ENCODE peak calls at places on chromosomes 3 and 15, in six cellular contexts. One of them, this sample, is unnamed.
A peak's percentile ranks its signal among the peaks of the same experiment; 100 is the strongest.

GRCh38 chr15:91908401-91908800 is 54.9 kb downstream of the SLCO3A1 start:
- DNase-seq in neuronal stem cell: no peak
- DNase-seq in mesenchymal stem cell: peak; percentile 10
- DNase-seq in H1: no peak
- DNase-seq in trophoblast cell: no peak
- DNase-seq in IMR-90: peak; percentile 63
- DNase-seq in this sample: no peak

GRCh38 chr15:76059320-76060097 is at the start of gene TMEM266:
- DNase-seq in mesenchymal stem cell: peak; percentile 44
- DNase-seq in neuronal stem cell: peak; percentile 83
- DNase-seq in IMR-90: peak; percentile 5
- DNase-seq in H1: peak; percentile 77
- DNase-seq in trophoblast cell: peak; percentile 62
- DNase-seq in this sample: peak; percentile 72

GRCh38 chr3:196287066-196287404 is 491 bp downstream of the PCYT1A start:
- DNase-seq in mesenchymal stem cell: peak; percentile 59
- DNase-seq in neuronal stem cell: no peak
- DNase-seq in IMR-90: no peak
- DNase-seq in trophoblast cell: no peak
- DNase-seq in H1: no peak
- DNase-seq in this sample: no peak

GRCh38 chr3:116141724-116142123 is 303.6 kb downstream of the LSAMP start:
- DNase-seq in neuronal stem cell: no peak
- DNase-seq in trophoblast cell: no peak
- DNase-seq in H1: no peak
- DNase-seq in mesenchymal stem cell: no peak
- DNase-seq in IMR-90: peak; percentile 13
- DNase-seq in this sample: no peak

GRCh38 chr15:59436774-59437472 is 1.1 kb upstream of the FAM81A start:
- DNase-seq in trophoblast cell: no peak
- DNase-seq in IMR-90: no peak
- DNase-seq in mesenchymal stem cell: peak; percentile 6
- DNase-seq in neuronal stem cell: no peak
- DNase-seq in H1: no peak
- DNase-seq in this sample: no peak

GRCh38 chr15:65460948-65461347 is 38.2 kb upstream of the IGDCC4 start:
- DNase-seq in neuronal stem cell: no peak
- DNase-seq in mesenchymal stem cell: peak; percentile 33
- DNase-seq in trophoblast cell: peak; percentile 49
- DNase-seq in H1: no peak
- DNase-seq in IMR-90: peak; percentile 33
- DNase-seq in this sample: no peak

GRCh38 chr3:150227839-150228238 is 180.3 kb upstream of the TSC22D2 start:
- DNase-seq in IMR-90: peak; percentile 69
- DNase-seq in neuronal stem cell: peak; percentile 88
- DNase-seq in mesenchymal stem cell: peak; percentile 83
- DNase-seq in trophoblast cell: peak; percentile 49
- DNase-seq in H1: peak; percentile 91
- DNase-seq in this sample: peak; percentile 91

GRCh38 chr3:150097588-150097890 is 126.8 kb upstream of the PFN2 start:
- DNase-seq in H1: no peak
- DNase-seq in IMR-90: peak; percentile 72
- DNase-seq in mesenchymal stem cell: peak; percentile 42
- DNase-seq in trophoblast cell: no peak
- DNase-seq in neuronal stem cell: no peak
- DNase-seq in this sample: no peak

GRCh38 chr15:35777016-35777415 is 231.1 kb upstream of the DPH6 start:
- DNase-seq in neuronal stem cell: no peak
- DNase-seq in H1: no peak
- DNase-seq in IMR-90: no peak
- DNase-seq in trophoblast cell: no peak
- DNase-seq in mesenchymal stem cell: no peak
- DNase-seq in this sample: no peak

GRCh38 chr3:72123908-72124441 is 339.0 kb upstream of the PROK2 start:
- DNase-seq in H1: no peak
- DNase-seq in mesenchymal stem cell: peak; percentile 81
- DNase-seq in neuronal stem cell: no peak
- DNase-seq in trophoblast cell: peak; percentile 75
- DNase-seq in IMR-90: peak; percentile 78
- DNase-seq in this sample: no peak

GRCh38 chr3:146511402-146512134 is 32.8 kb downstream of the PLSCR1 start:
- DNase-seq in IMR-90: no peak
- DNase-seq in trophoblast cell: peak; percentile 21
- DNase-seq in mesenchymal stem cell: peak; percentile 15
- DNase-seq in neuronal stem cell: no peak
- DNase-seq in H1: no peak
- DNase-seq in this sample: peak; percentile 60

GRCh38 chr15:90338483-90338980 is 13.6 kb upstream of the ZNF774 start:
- DNase-seq in mesenchymal stem cell: no peak
- DNase-seq in neuronal stem cell: no peak
- DNase-seq in H1: no peak
- DNase-seq in IMR-90: no peak
- DNase-seq in trophoblast cell: no peak
- DNase-seq in this sample: no peak

GRCh38 chr15:65393557-65393956 is 15.8 kb upstream of the IGDCC3 start:
- DNase-seq in H1: no peak
- DNase-seq in IMR-90: no peak
- DNase-seq in neuronal stem cell: no peak
- DNase-seq in trophoblast cell: no peak
- DNase-seq in mesenchymal stem cell: no peak
- DNase-seq in this sample: no peak

GRCh38 chr15:41020311-41020710 is 67.0 kb downstream of the CHAC1 start:
- DNase-seq in trophoblast cell: peak; percentile 5
- DNase-seq in H1: no peak
- DNase-seq in mesenchymal stem cell: peak; percentile 61
- DNase-seq in neuronal stem cell: no peak
- DNase-seq in IMR-90: peak; percentile 38
- DNase-seq in this sample: peak; percentile 3

GRCh38 chr15:62940755-62941361 is 101.7 kb upstream of the TPM1 start:
- DNase-seq in H1: no peak
- DNase-seq in IMR-90: peak; percentile 98
- DNase-seq in trophoblast cell: peak; percentile 86
- DNase-seq in mesenchymal stem cell: peak; percentile 99
- DNase-seq in neuronal stem cell: no peak
- DNase-seq in this sample: peak; percentile 10

GRCh38 chr15:101256756-101257155 is 4.9 kb upstream of the CHSY1 start:
- DNase-seq in neuronal stem cell: no peak
- DNase-seq in H1: no peak
- DNase-seq in mesenchymal stem cell: no peak
- DNase-seq in trophoblast cell: no peak
- DNase-seq in IMR-90: no peak
- DNase-seq in this sample: no peak

GRCh38 chr15:40927497-40928346 is 1.4 kb upstream of the DLL4 start:
- DNase-seq in trophoblast cell: no peak
- DNase-seq in neuronal stem cell: no peak
- DNase-seq in H1: no peak
- DNase-seq in IMR-90: no peak
- DNase-seq in mesenchymal stem cell: no peak
- DNase-seq in this sample: no peak

GRCh38 chr3:182925330-182925943 is 54.9 kb downstream of the DCUN1D1 start:
- DNase-seq in IMR-90: peak; percentile 66
- DNase-seq in trophoblast cell: peak; percentile 4
- DNase-seq in neuronal stem cell: no peak
- DNase-seq in H1: no peak
- DNase-seq in mesenchymal stem cell: peak; percentile 40
- DNase-seq in this sample: no peak

GRCh38 chr3:134323966-134324962 is 50.0 kb downstream of the AMOTL2 start:
- DNase-seq in trophoblast cell: peak; percentile 66
- DNase-seq in IMR-90: no peak
- DNase-seq in H1: no peak
- DNase-seq in mesenchymal stem cell: no peak
- DNase-seq in neuronal stem cell: no peak
- DNase-seq in this sample: no peak

GRCh38 chr15:39639037-39639436 is 58.2 kb downstream of the THBS1 start:
- DNase-seq in H1: no peak
- DNase-seq in trophoblast cell: no peak
- DNase-seq in IMR-90: no peak
- DNase-seq in mesenchymal stem cell: no peak
- DNase-seq in neuronal stem cell: no peak
- DNase-seq in this sample: no peak
- H2BK5ac ChIP-seq in H1: no peak overlapping the region
- H2BK5ac ChIP-seq in trophoblast cell: no peak overlapping the region
- H2BK5ac ChIP-seq in IMR-90: no peak overlapping the region
- H2BK5ac ChIP-seq in mesenchymal stem cell: no peak overlapping the region
- H2BK5ac ChIP-seq in neuronal stem cell: no peak overlapping the region
- H2BK5ac ChIP-seq in this sample: no peak overlapping the region

GRCh38 chr3:96478496-96478895 is 335.9 kb upstream of the EPHA6 start:
- DNase-seq in trophoblast cell: no peak
- DNase-seq in IMR-90: no peak
- DNase-seq in neuronal stem cell: no peak
- DNase-seq in H1: no peak
- DNase-seq in mesenchymal stem cell: no peak
- DNase-seq in this sample: no peak
- H3K18ac ChIP-seq in trophoblast cell: no peak overlapping the region
- H3K18ac ChIP-seq in IMR-90: no peak overlapping the region
- H3K18ac ChIP-seq in neuronal stem cell: no peak overlapping the region
- H3K18ac ChIP-seq in H1: no peak overlapping the region
- H3K18ac ChIP-seq in mesenchymal stem cell: no peak overlapping the region
- H3K18ac ChIP-seq in this sample: no peak overlapping the region

GRCh38 chr3:128903501-128903900 is 24.1 kb downstream of the ACAD9 start:
- DNase-seq in H1: no peak
- DNase-seq in neuronal stem cell: no peak
- DNase-seq in IMR-90: no peak
- DNase-seq in trophoblast cell: no peak
- DNase-seq in mesenchymal stem cell: no peak
- DNase-seq in this sample: no peak
- H3K36me3 ChIP-seq in H1: peaks cover 66% of the 10 kb centered on the region
- H3K36me3 ChIP-seq in neuronal stem cell: peaks cover 97% of the 10 kb centered on the region
- H3K36me3 ChIP-seq in IMR-90: peaks cover 75% of the 10 kb centered on the region
- H3K36me3 ChIP-seq in trophoblast cell: peaks cover 72% of the 10 kb centered on the region
- H3K36me3 ChIP-seq in mesenchymal stem cell: peaks cover 97% of the 10 kb centered on the region
- H3K36me3 ChIP-seq in this sample: peaks cover 15% of the 10 kb centered on the region

GRCh38 chr3:149010504-149010951 is 19.2 kb downstream of the GYG1 start:
- DNase-seq in neuronal stem cell: no peak
- DNase-seq in trophoblast cell: no peak
- DNase-seq in H1: no peak
- DNase-seq in IMR-90: peak; percentile 87
- DNase-seq in mesenchymal stem cell: peak; percentile 38
- DNase-seq in this sample: no peak

GRCh38 chr3:149013726-149014125 is 22.4 kb downstream of the GYG1 start:
- DNase-seq in trophoblast cell: no peak
- DNase-seq in mesenchymal stem cell: no peak
- DNase-seq in neuronal stem cell: no peak
- DNase-seq in H1: no peak
- DNase-seq in IMR-90: no peak
- DNase-seq in this sample: no peak

GRCh38 chr3:149009732-149010131 is 18.4 kb downstream of the GYG1 start:
- DNase-seq in IMR-90: peak; percentile 69
- DNase-seq in H1: no peak
- DNase-seq in mesenchymal stem cell: no peak
- DNase-seq in neuronal stem cell: no peak
- DNase-seq in trophoblast cell: no peak
- DNase-seq in this sample: no peak

GRCh38 chr3:149011676-149012075 is 20.3 kb downstream of the GYG1 start:
- DNase-seq in IMR-90: no peak
- DNase-seq in mesenchymal stem cell: no peak
- DNase-seq in H1: no peak
- DNase-seq in neuronal stem cell: no peak
- DNase-seq in trophoblast cell: no peak
- DNase-seq in this sample: no peak

DNA sequence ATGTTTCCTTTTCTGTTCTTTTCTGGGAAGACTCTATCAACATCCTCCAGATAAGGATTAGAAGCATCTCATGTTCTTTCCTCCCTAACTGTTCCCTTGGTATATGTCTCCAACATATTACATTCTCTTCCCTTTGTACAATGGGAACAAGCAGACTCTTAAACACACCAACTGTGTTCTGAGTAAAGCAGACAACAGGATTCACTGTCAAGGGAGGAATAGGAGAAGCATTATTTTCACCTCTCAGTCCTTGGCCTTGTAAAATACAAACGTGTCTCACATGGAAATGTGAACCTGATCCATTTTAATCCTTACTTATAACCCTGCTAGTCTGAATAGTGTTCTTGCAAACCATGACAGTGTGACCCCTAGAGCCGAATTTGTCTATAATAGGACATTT is 19.6 kb downstream of the GYG1 start:
- DNase-seq in trophoblast cell: no peak
- DNase-seq in neuronal stem cell: no peak
- DNase-seq in H1: no peak
- DNase-seq in IMR-90: no peak
- DNase-seq in mesenchymal stem cell: no peak
- DNase-seq in this sample: no peak
- H2BK5ac ChIP-seq in trophoblast cell: no peak overlapping the region
- H2BK5ac ChIP-seq in neuronal stem cell: no peak overlapping the region
- H2BK5ac ChIP-seq in H1: no peak overlapping the region
- H2BK5ac ChIP-seq in IMR-90: peak overlapping the region; percentile 91
- H2BK5ac ChIP-seq in mesenchymal stem cell: no peak overlapping the region
- H2BK5ac ChIP-seq in this sample: no peak overlapping the region

DNA sequence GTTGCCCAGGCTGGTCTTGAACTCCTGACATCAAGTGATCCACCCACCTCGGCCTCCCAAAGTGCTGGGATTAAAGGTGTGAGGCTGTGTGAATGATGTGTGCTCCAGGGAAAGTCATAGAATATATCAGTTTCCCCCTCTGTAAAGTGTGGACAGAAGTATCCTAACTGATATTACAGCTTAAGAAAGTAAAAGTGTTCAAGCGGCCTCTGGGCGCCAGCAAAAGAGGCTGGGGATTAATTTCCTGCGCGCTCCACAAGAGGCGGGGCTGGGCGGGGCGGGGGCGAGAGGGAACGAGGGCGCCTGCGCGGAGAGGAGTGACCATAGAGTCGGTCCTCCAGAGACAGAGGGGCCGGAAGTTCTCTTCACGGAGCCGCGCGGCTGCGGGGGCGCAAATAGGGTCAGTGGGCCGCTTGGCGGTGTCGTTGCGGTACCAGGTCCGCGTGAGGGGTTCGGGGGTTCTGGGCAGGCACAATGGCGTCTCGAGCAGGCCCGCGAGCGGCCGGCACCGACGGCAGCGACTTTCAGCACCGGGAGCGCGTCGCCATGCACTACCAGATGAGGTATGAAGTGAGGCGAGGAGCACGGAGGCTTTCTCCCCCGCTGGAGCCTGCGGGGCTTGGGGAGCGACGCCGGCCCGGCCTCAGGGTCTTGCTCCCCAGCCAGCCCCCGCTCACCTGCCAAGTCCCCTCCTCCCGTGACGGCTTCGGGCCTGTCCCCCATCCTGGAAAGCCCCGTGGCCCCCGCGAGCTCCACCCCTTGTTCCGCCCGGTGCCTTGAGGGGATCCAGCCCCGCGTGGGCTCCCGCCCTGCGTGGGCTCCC is at the start of gene JAGN1:
- DNase-seq in H1: peak; percentile 97
- DNase-seq in trophoblast cell: peak; percentile 90
- DNase-seq in mesenchymal stem cell: peak; percentile 91
- DNase-seq in IMR-90: peak; percentile 83
- DNase-seq in neuronal stem cell: peak; percentile 92
- DNase-seq in this sample: peak; percentile 92
- H3K18ac ChIP-seq in H1: peak within 1 kb of the TSS; percentile 97
- H3K18ac ChIP-seq in trophoblast cell: peak within 1 kb of the TSS; percentile 95
- H3K18ac ChIP-seq in mesenchymal stem cell: peak within 1 kb of the TSS; percentile 97
- H3K18ac ChIP-seq in IMR-90: peak within 1 kb of the TSS; percentile 61
- H3K18ac ChIP-seq in neuronal stem cell: peak within 1 kb of the TSS; percentile 99
- H3K18ac ChIP-seq in this sample: peak within 1 kb of the TSS; percentile 54

GRCh38 chr3:10205461-10206165 is 40.9 kb downstream of the IRAK2 start:
- DNase-seq in H1: no peak
- DNase-seq in trophoblast cell: peak; percentile 90
- DNase-seq in IMR-90: peak; percentile 95
- DNase-seq in neuronal stem cell: no peak
- DNase-seq in mesenchymal stem cell: peak; percentile 85
- DNase-seq in this sample: no peak
- H3K36me3 ChIP-seq in H1: no peaks in the 10 kb centered on the region
- H3K36me3 ChIP-seq in trophoblast cell: no peaks in the 10 kb centered on the region
- H3K36me3 ChIP-seq in IMR-90: peaks cover 4% of the 10 kb centered on the region
- H3K36me3 ChIP-seq in neuronal stem cell: no peaks in the 10 kb centered on the region
- H3K36me3 ChIP-seq in mesenchymal stem cell: peaks cover 51% of the 10 kb centered on the region
- H3K36me3 ChIP-seq in this sample: no peaks in the 10 kb centered on the region